ENCODE peak calls at places on chromosomes 11 and 22, in five cellular contexts. One of them, this sample, is unnamed.
A peak's percentile ranks its signal among the peaks of the same experiment; 100 is the strongest.

GRCh38 chr22:35399114-35399677 is 744 bp upstream of the MCM5 start:
- DNase-seq in mammary epithelial cell: no peak
- DNase-seq in CD4-positive, alpha-beta memory T cell: no peak
- DNase-seq in CD8-positive, alpha-beta memory T cell: no peak
- DNase-seq in lower lobe of right lung: no peak
- DNase-seq in this sample: no peak

GRCh38 chr11:107011977-107012376 is 6.3 kb downstream of the GUCY1A2 start:
- DNase-seq in mammary epithelial cell: no peak
- DNase-seq in CD4-positive, alpha-beta memory T cell: no peak
- DNase-seq in CD8-positive, alpha-beta memory T cell: no peak
- DNase-seq in lower lobe of right lung: no peak
- DNase-seq in this sample: no peak

GRCh38 chr11:56716379-56716854 is 17.5 kb downstream of the OR9G1 start:
- DNase-seq in mammary epithelial cell: peak; percentile 76
- DNase-seq in CD4-positive, alpha-beta memory T cell: no peak
- DNase-seq in CD8-positive, alpha-beta memory T cell: no peak
- DNase-seq in lower lobe of right lung: no peak
- DNase-seq in this sample: no peak

GRCh38 chr11:19380375-19380774 is 139.6 kb upstream of the E2F8 start:
- DNase-seq in mammary epithelial cell: peak; percentile 92
- DNase-seq in CD4-positive, alpha-beta memory T cell: no peak
- DNase-seq in CD8-positive, alpha-beta memory T cell: no peak
- DNase-seq in lower lobe of right lung: no peak
- DNase-seq in this sample: no peak

GRCh38 chr11:128695539-128696221 is 1.8 kb downstream of the FLI1 start:
- DNase-seq in mammary epithelial cell: no peak
- DNase-seq in CD4-positive, alpha-beta memory T cell: peak; percentile 66
- DNase-seq in CD8-positive, alpha-beta memory T cell: peak; percentile 58
- DNase-seq in lower lobe of right lung: peak; percentile 81
- DNase-seq in this sample: no peak

GRCh38 chr11:62689421-62690183 is at the start of gene LRRN4CL:
- DNase-seq in mammary epithelial cell: no peak
- DNase-seq in CD4-positive, alpha-beta memory T cell: no peak
- DNase-seq in CD8-positive, alpha-beta memory T cell: no peak
- DNase-seq in lower lobe of right lung: no peak
- DNase-seq in this sample: no peak

GRCh38 chr22:30178180-30179126 is 68.1 kb downstream of the LIF start:
- DNase-seq in mammary epithelial cell: no peak
- DNase-seq in CD4-positive, alpha-beta memory T cell: peak; percentile 27
- DNase-seq in CD8-positive, alpha-beta memory T cell: no peak
- DNase-seq in lower lobe of right lung: no peak
- DNase-seq in this sample: peak; percentile 15

GRCh38 chr11:9802291-9802861 is 138.5 kb downstream of the SWAP70 start:
- DNase-seq in mammary epithelial cell: peak; percentile 83
- DNase-seq in CD4-positive, alpha-beta memory T cell: no peak
- DNase-seq in CD8-positive, alpha-beta memory T cell: no peak
- DNase-seq in lower lobe of right lung: no peak
- DNase-seq in this sample: no peak

GRCh38 chr22:21829523-21829922 is 37.9 kb downstream of the MAPK1 start:
- DNase-seq in mammary epithelial cell: no peak
- DNase-seq in CD4-positive, alpha-beta memory T cell: no peak
- DNase-seq in CD8-positive, alpha-beta memory T cell: no peak
- DNase-seq in lower lobe of right lung: no peak
- DNase-seq in this sample: no peak

GRCh38 chr22:20946080-20946986 is 20.7 kb upstream of the AIFM3 start:
- DNase-seq in mammary epithelial cell: no peak
- DNase-seq in CD4-positive, alpha-beta memory T cell: no peak
- DNase-seq in CD8-positive, alpha-beta memory T cell: no peak
- DNase-seq in lower lobe of right lung: no peak
- DNase-seq in this sample: no peak

GRCh38 chr22:46777609-46777970 is 15.1 kb downstream of the TBC1D22A start:
- DNase-seq in mammary epithelial cell: no peak
- DNase-seq in CD4-positive, alpha-beta memory T cell: peak; percentile 25
- DNase-seq in CD8-positive, alpha-beta memory T cell: no peak
- DNase-seq in lower lobe of right lung: peak; percentile 70
- DNase-seq in this sample: peak; percentile 46

GRCh38 chr22:45651931-45652528 is 19.6 kb upstream of the ATXN10 start:
- DNase-seq in mammary epithelial cell: no peak
- DNase-seq in CD4-positive, alpha-beta memory T cell: no peak
- DNase-seq in CD8-positive, alpha-beta memory T cell: no peak
- DNase-seq in lower lobe of right lung: no peak
- DNase-seq in this sample: no peak

GRCh38 chr22:43272301-43272700 is 70.9 kb downstream of the SCUBE1 start:
- DNase-seq in mammary epithelial cell: no peak
- DNase-seq in CD4-positive, alpha-beta memory T cell: no peak
- DNase-seq in CD8-positive, alpha-beta memory T cell: no peak
- DNase-seq in lower lobe of right lung: peak; percentile 65
- DNase-seq in this sample: no peak

GRCh38 chr11:134477486-134477885 is 65.4 kb upstream of the B3GAT1 start:
- DNase-seq in mammary epithelial cell: no peak
- DNase-seq in CD4-positive, alpha-beta memory T cell: no peak
- DNase-seq in CD8-positive, alpha-beta memory T cell: no peak
- DNase-seq in lower lobe of right lung: no peak
- DNase-seq in this sample: no peak

GRCh38 chr11:86722041-86722440 is 49.6 kb upstream of the ME3 start:
- DNase-seq in mammary epithelial cell: peak; percentile 64
- DNase-seq in CD4-positive, alpha-beta memory T cell: no peak
- DNase-seq in CD8-positive, alpha-beta memory T cell: no peak
- DNase-seq in lower lobe of right lung: no peak
- DNase-seq in this sample: no peak

GRCh38 chr11:10762185-10762584 is 11.1 kb downstream of the CTR9 start:
- DNase-seq in mammary epithelial cell: no peak
- DNase-seq in CD4-positive, alpha-beta memory T cell: no peak
- DNase-seq in CD8-positive, alpha-beta memory T cell: no peak
- DNase-seq in lower lobe of right lung: no peak
- DNase-seq in this sample: no peak

GRCh38 chr11:106086850-106087249 is 9.4 kb downstream of the AASDHPPT start:
- DNase-seq in mammary epithelial cell: no peak
- DNase-seq in CD4-positive, alpha-beta memory T cell: no peak
- DNase-seq in CD8-positive, alpha-beta memory T cell: no peak
- DNase-seq in lower lobe of right lung: no peak
- DNase-seq in this sample: no peak

GRCh38 chr11:95335989-95336388 is 105.0 kb upstream of the SESN3 start:
- DNase-seq in mammary epithelial cell: no peak
- DNase-seq in CD4-positive, alpha-beta memory T cell: no peak
- DNase-seq in CD8-positive, alpha-beta memory T cell: no peak
- DNase-seq in lower lobe of right lung: no peak
- DNase-seq in this sample: no peak

GRCh38 chr11:12769834-12770345 is 95.7 kb downstream of the TEAD1 start:
- DNase-seq in mammary epithelial cell: peak; percentile 81
- DNase-seq in CD4-positive, alpha-beta memory T cell: no peak
- DNase-seq in CD8-positive, alpha-beta memory T cell: no peak
- DNase-seq in lower lobe of right lung: no peak
- DNase-seq in this sample: no peak

DNA sequence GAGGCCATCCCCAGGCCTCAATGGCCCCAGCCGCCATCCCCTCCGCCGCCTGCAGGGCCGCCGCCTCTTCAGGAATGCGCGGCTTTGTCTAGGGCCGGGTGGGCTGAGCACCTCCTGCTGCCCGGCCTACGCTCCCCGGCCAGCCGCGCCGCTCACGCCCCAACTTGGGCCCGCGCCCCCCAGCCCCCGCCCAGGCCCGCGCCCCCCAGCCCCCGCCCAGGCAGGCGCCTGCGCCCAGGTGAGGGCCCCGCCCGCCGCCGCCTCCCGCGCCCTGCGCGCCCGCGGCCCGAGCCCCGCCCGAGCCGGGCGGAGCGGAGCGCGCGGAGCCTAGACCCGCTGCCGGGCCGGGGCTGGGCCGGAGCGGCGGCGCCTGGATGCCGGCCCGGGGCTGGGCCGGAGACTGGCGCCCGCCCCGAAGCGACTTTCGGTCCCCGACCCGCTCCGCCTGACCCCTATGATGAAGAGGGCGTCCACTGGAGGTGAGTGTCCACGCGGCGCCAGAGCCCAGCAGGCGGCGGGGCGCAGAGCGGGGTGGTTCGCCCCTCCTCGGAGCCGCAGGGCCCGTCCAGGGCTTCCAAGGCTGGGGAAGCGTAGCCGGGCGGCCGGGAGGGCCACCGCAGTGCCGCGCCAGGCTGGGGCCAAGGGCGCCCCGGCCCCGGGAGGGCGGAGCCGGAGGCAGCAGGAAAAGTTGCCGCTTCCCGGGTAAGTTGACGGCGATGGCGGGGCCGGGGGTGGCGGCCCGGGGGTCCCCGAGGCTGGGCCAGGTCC is 34.3 kb upstream of the PRODH start:
- DNase-seq in mammary epithelial cell: peak; percentile 15
- DNase-seq in CD4-positive, alpha-beta memory T cell: no peak
- DNase-seq in CD8-positive, alpha-beta memory T cell: no peak
- DNase-seq in lower lobe of right lung: no peak
- DNase-seq in this sample: no peak
- H3K27ac ChIP-seq in mammary epithelial cell: no peak overlapping the region
- H3K27ac ChIP-seq in CD4-positive, alpha-beta memory T cell: no peak overlapping the region
- H3K27ac ChIP-seq in CD8-positive, alpha-beta memory T cell: no peak overlapping the region
- H3K27ac ChIP-seq in lower lobe of right lung: no peak overlapping the region
- H3K27ac ChIP-seq in this sample: no peak overlapping the region

DNA sequence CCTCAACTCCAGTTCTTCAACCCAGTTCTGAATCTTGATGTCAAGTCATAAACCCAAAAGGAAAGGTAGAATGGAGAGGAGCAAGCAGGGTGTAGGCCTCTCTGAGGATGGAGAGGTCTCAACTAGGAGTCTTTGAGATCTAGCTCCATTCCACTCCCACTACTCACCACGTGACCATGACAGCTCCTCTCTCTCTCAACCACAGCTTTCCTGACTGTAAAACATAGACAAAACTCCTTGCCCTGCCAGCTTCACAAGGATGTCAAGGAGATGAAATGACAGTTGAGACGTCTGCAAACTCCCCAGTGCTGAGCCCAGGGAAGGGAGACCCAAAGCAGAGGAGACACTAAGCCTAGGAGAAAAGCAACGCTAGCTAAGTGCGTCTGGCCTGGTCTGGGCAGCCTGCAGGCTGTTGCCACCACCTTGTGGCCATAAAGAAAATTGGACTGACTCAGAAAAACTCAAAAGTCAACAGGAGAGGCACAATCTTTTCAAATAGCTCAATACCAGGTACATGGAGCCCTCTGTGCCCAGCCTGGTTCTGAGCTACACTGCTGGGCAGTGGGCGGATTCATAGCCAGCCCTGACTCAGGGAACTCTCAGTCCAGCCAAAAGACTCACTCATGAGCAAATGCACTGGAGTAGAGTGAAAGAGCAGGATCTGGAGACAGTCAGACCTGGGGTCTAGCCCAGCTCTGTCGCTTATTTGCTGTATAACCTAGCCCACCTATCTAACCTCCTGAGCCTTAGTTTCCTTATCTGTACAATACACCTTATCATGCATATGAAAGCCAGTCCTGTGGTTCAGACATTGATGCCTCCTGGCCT is 3.4 kb downstream of the CLPB start:
- DNase-seq in mammary epithelial cell: peak; percentile 30
- DNase-seq in CD4-positive, alpha-beta memory T cell: peak; percentile 45
- DNase-seq in CD8-positive, alpha-beta memory T cell: no peak
- DNase-seq in lower lobe of right lung: peak; percentile 54
- DNase-seq in this sample: peak; percentile 25
- H3K4me1 ChIP-seq in mammary epithelial cell: peaks cover 16% of the 10 kb centered on the region
- H3K4me1 ChIP-seq in CD4-positive, alpha-beta memory T cell: peaks cover 26% of the 10 kb centered on the region
- H3K4me1 ChIP-seq in CD8-positive, alpha-beta memory T cell: peaks cover 19% of the 10 kb centered on the region
- H3K4me1 ChIP-seq in lower lobe of right lung: peaks cover 29% of the 10 kb centered on the region
- H3K4me1 ChIP-seq in this sample: peaks cover 13% of the 10 kb centered on the region

GRCh38 chr11:6845383-6845782 is at the start of gene OR10A5:
- DNase-seq in mammary epithelial cell: no peak
- DNase-seq in CD4-positive, alpha-beta memory T cell: no peak
- DNase-seq in CD8-positive, alpha-beta memory T cell: no peak
- DNase-seq in lower lobe of right lung: no peak
- DNase-seq in this sample: no peak
- H3K9me3 ChIP-seq in mammary epithelial cell: no peaks in the 10 kb centered on the region
- H3K9me3 ChIP-seq in CD4-positive, alpha-beta memory T cell: no peaks in the 10 kb centered on the region
- H3K9me3 ChIP-seq in CD8-positive, alpha-beta memory T cell: no peaks in the 10 kb centered on the region
- H3K9me3 ChIP-seq in lower lobe of right lung: no peaks in the 10 kb centered on the region
- H3K9me3 ChIP-seq in this sample: no peaks in the 10 kb centered on the region

DNA sequence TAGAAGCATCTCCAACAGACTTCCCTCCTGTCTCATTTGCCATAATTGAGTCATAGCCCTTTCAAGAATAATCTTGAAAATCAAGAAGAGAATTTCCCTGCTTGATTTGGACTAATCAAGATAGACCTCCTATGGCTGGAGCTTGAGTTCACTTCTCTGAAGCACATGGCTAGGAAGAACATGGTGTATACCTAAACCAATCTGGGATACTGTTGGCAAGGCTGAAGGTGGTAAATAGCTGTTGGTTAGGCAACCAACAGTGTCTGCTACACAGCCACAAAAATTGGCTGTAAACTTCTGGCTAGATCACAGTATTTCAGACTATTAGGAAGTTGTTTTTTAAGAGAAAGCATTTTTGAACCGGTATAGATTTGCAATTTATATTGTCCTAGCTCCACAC is 4.9 kb downstream of the CRYAB start:
- DNase-seq in mammary epithelial cell: no peak
- DNase-seq in CD4-positive, alpha-beta memory T cell: no peak
- DNase-seq in CD8-positive, alpha-beta memory T cell: no peak
- DNase-seq in lower lobe of right lung: no peak
- DNase-seq in this sample: no peak
- H3K27ac ChIP-seq in mammary epithelial cell: no peak overlapping the region
- H3K27ac ChIP-seq in CD4-positive, alpha-beta memory T cell: no peak overlapping the region
- H3K27ac ChIP-seq in CD8-positive, alpha-beta memory T cell: no peak overlapping the region
- H3K27ac ChIP-seq in lower lobe of right lung: no peak overlapping the region
- H3K27ac ChIP-seq in this sample: no peak overlapping the region

GRCh38 chr22:37018815-37019308 is 385 bp downstream of the TST start:
- DNase-seq in mammary epithelial cell: peak; percentile 25
- DNase-seq in CD4-positive, alpha-beta memory T cell: no peak
- DNase-seq in CD8-positive, alpha-beta memory T cell: no peak
- DNase-seq in lower lobe of right lung: peak; percentile 76
- DNase-seq in this sample: no peak
- H3K4me1 ChIP-seq in mammary epithelial cell: peaks cover 10% of the 10 kb centered on the region
- H3K4me1 ChIP-seq in CD4-positive, alpha-beta memory T cell: peaks cover 8% of the 10 kb centered on the region
- H3K4me1 ChIP-seq in CD8-positive, alpha-beta memory T cell: peaks cover 6% of the 10 kb centered on the region
- H3K4me1 ChIP-seq in lower lobe of right lung: peaks cover 69% of the 10 kb centered on the region
- H3K4me1 ChIP-seq in this sample: peaks cover 4% of the 10 kb centered on the region